ENCODE peak calls at places on chromosome X, in six cellular contexts. Q is upper lobe of left lung, A is GM23338, U is prostate gland, K is transverse colon, G is breast epithelium. C is an unnamed sample.

GRCh38 chrX:13078739-13079444 is 34.5 kb upstream of the FAM9C start:
- DNase-seq in Q (no peak), A (no peak), U (peak; percentile 4), K (peak; percentile 41), G (no peak), C (no peak)

GRCh38 chrX:79325263-79325958 is 41.7 kb downstream of the ITM2A start:
- DNase-seq in Q (no peak), A (peak; percentile 17), U (no peak), K (no peak), G (no peak), C (no peak)

GRCh38 chrX:38095971-38096529 is 89.7 kb downstream of the SYTL5 start:
- DNase-seq in Q (no peak), A (no peak), U (no peak), K (no peak), G (no peak), C (no peak)

GRCh38 chrX:44459501-44459900 is 83.2 kb downstream of the FUNDC1 start:
- DNase-seq in Q (no peak), A (no peak), U (no peak), K (no peak), G (no peak), C (no peak)

GRCh38 chrX:24862343-24862742 is 153.4 kb downstream of the ARX start:
- DNase-seq in Q (no peak), A (no peak), U (no peak), K (no peak), G (no peak), C (no peak)

GRCh38 chrX:115372026-115372610 is 82.6 kb downstream of the LUZP4 start:
- DNase-seq in Q (no peak), A (peak; percentile 46), U (no peak), K (no peak), G (no peak), C (no peak)

GRCh38 chrX:15055146-15055930 is 182.1 kb downstream of the MOSPD2 start:
- DNase-seq in Q (no peak), A (no peak), U (no peak), K (no peak), G (no peak), C (no peak)

GRCh38 chrX:110734894-110735541 is 60.6 kb downstream of the CHRDL1 start:
- DNase-seq in Q (no peak), A (peak; percentile 35), U (no peak), K (no peak), G (no peak), C (no peak)

GRCh38 chrX:13697440-13697839 is 8.5 kb downstream of the RAB9A start:
- DNase-seq in Q (no peak), A (no peak), U (no peak), K (no peak), G (no peak), C (no peak)

GRCh38 chrX:55907968-55908607 is 190.5 kb downstream of the RRAGB start:
- DNase-seq in Q (peak; percentile 86), A (peak; percentile 83), U (peak; percentile 49), K (peak; percentile 76), G (peak; percentile 58), C (no peak)

GRCh38 chrX:105706041-105706440 is 116.3 kb upstream of the NRK start:
- DNase-seq in Q (no peak), A (no peak), U (no peak), K (no peak), G (no peak), C (no peak)

GRCh38 chrX:149827254-149827653 is 45.5 kb downstream of the MAGEA9 start:
- DNase-seq in Q (no peak), A (no peak), U (no peak), K (no peak), G (no peak), C (no peak)

GRCh38 chrX:119693996-119694451 is 1.1 kb upstream of the SEPTIN6 start:
- DNase-seq in Q (peak; percentile 42), A (peak; percentile 47), U (no peak), K (peak; percentile 11), G (no peak), C (no peak)

GRCh38 chrX:144006811-144007210 is 122.9 kb downstream of the UBE2NL start:
- DNase-seq in Q (no peak), A (no peak), U (no peak), K (no peak), G (no peak), C (no peak)

GRCh38 chrX:13024911-13025454 is 19.4 kb downstream of the FAM9C start:
- DNase-seq in Q (no peak), A (no peak), U (no peak), K (no peak), G (no peak), C (no peak)

GRCh38 chrX:41293269-41293668 is 40.7 kb upstream of the DDX3X start:
- DNase-seq in Q (no peak), A (peak; percentile 58), U (no peak), K (no peak), G (no peak), C (no peak)

GRCh38 chrX:41589634-41590270 is 99.0 kb upstream of the GPR34 start:
- DNase-seq in Q (no peak), A (no peak), U (no peak), K (no peak), G (no peak), C (no peak)

GRCh38 chrX:134752558-134752957 is 94.3 kb upstream of the PLAC1 start:
- DNase-seq in Q (no peak), A (no peak), U (no peak), K (no peak), G (no peak), C (no peak)

GRCh38 chrX:115360220-115360781 is 70.8 kb downstream of the LUZP4 start:
- DNase-seq in Q (no peak), A (no peak), U (no peak), K (no peak), G (no peak), C (no peak)

GRCh38 chrX:149205937-149206336 is 299.2 kb downstream of the IDS start:
- DNase-seq in Q (no peak), A (no peak), U (no peak), K (no peak), G (no peak), C (no peak)

GRCh38 chrX:75067931-75068330 is 88.2 kb downstream of the ABCB7 start:
- DNase-seq in Q (no peak), A (no peak), U (no peak), K (no peak), G (no peak), C (no peak)

GRCh38 chrX:75547783-75548182 is 24.9 kb upstream of the ZDHHC15 start:
- DNase-seq in Q (no peak), A (no peak), U (peak; percentile 39), K (peak; percentile 15), G (peak; percentile 54), C (no peak)

GRCh38 chrX:96447161-96447560 is 237.5 kb upstream of the DIAPH2 start:
- DNase-seq in Q (no peak), A (no peak), U (no peak), K (no peak), G (no peak), C (no peak)

DNA sequence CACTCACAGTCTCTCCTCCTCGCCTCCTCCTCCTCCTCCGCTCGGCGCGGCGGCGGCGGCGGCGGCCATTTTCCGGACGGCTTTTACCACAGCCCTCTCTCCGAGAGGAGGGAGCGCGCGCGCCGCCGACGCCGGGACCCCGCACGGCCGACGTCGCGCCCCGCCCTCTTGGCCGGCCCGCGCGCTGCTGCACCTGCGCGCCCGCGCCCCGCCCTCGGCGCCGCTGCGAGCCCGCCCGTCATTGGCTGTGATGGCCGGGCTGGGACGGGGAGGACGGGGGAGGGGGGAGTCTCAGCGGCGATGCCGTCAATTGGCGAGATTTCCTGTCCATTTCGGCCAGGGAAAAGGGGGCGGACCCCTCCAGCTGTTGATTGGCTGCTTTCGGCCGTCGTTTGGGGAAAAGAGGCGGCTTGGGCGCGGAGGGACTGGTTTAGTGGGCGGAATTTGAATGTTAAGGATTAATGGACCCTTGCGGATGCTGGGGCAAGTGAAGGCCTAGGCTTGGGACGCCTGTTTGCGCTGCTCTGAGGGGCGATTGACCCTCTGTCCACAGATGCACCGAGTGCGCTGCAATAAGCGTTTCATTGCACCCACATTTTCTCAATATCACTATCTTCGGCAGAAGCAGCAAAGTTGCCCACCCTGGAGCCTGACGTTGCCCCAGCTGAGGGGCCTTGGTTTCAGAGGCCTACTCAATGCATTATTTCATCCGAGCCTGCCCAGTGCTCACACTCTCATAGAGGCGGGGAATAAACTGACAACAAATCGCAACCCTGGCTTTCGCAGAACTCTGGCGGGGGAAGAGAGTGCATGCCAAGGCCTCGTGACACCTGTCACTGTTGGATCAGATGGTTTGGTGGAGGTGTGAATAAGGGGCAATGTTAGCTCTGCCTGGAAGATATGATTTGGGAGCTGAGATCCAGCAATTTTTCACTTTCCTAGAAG is at the start of gene MECP2:
- DNase-seq in Q (peak; percentile 98), A (peak; percentile 94), U (peak; percentile 89), K (peak; percentile 94), G (peak; percentile 92), C (no peak)
- TF ChIP-seq POLR2AphosphoS5 in Q (peak; percentile 32), A (peak; percentile 46), U (peak; percentile 70), K (peak; percentile 37), G (no peak), C (no peak)

GRCh38 chrX:34557733-34558132 is 99.4 kb downstream of the TMEM47 start:
- DNase-seq in Q (no peak), A (peak; percentile 86), U (no peak), K (no peak), G (no peak), C (no peak)
- H3K4me1 ChIP-seq in Q (no peaks in the 10 kb centered on the region), A (peaks cover 47% of the 10 kb centered on the region), U (no peaks in the 10 kb centered on the region), K (no peaks in the 10 kb centered on the region), G (no peaks in the 10 kb centered on the region), C (no peaks in the 10 kb centered on the region)

DNA sequence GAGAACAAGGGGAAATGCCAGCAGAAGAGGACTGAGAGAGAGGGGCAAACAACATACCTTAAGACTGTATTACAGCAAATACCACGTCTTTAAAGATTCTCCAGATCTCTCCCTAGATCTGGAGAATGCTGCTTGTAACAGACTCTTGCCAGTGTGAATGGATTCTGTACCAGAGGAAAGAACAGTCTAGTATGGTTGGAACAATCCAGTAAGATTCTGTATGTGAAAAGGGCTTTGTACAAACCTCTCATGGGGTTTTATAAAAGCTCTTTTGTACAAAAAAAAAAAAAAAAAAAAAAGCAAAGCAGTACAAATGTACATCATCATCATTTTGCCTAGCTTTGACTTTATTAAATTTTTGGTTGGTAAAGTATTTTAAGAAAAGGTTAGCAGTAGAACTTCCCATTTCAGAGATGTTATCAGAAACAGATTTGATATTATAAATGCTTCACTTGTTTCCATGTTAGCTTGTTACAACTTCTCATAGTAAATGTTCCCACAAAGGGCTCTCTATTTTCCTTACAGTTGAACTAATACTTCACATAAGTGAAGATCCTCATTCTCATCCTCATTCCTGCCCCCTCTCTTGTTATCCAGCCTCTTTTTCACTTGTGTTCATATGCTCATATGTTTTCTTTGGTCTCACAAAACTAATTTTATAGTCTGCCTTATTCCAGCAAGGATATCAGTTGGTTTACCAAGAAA is 144.2 kb downstream of the EDA start:
- DNase-seq in Q (no peak), A (no peak), U (no peak), K (no peak), G (no peak), C (no peak)
- TF ChIP-seq POLR2AphosphoS5 in Q (no peak), A (no peak), U (no peak), K (no peak), G (no peak), C (no peak)

GRCh38 chrX:125306335-125306866 is 13.3 kb upstream of the TEX13C start:
- DNase-seq in Q (no peak), A (no peak), U (no peak), K (no peak), G (no peak), C (no peak)

DNA sequence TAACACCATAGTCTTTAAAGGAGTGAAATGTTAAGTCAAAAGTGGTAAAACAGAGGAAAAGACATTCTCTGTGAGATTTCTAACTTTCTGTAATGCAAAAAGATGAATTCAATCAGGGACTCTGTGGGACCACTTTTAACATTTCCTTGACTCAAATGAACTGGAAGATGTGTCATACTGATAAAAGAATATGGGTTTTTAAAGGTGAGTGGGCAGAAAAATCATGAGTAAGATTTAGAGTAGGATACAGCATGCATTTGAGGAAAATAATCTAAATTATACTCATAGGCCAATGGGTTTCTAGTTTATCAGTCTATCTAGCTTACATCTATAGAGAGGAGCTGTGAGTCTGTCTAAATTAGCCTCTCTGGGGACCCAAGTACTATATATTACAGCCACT is 11.0 kb upstream of the TEX13C start:
- DNase-seq in Q (no peak), A (no peak), U (no peak), K (no peak), G (no peak), C (no peak)
- H3K4me1 ChIP-seq in Q (no peaks in the 10 kb centered on the region), A (no peaks in the 10 kb centered on the region), U (no peaks in the 10 kb centered on the region), K (no peaks in the 10 kb centered on the region), G (no peaks in the 10 kb centered on the region), C (no peaks in the 10 kb centered on the region)

C was measured in vagina.